ENCODE peak calls at places on chromosomes 7 and 10, in four cellular contexts. One of them, this sample, is unnamed. For H3K4me1 and H3K27me3, the result is how much of the 10 kb centered on the place peaks cover.

GRCh38 chr10:71132321-71132810 is 80.0 kb upstream of the UNC5B start:
- DNase-seq in CD8-positive, alpha-beta T cell: no peak
- DNase-seq in endothelial cell of umbilical vein: no peak
- DNase-seq in H1: no peak
- DNase-seq in this sample: no peak

GRCh38 chr7:5567810-5568209 is 144.2 kb upstream of the TNRC18 start:
- DNase-seq in CD8-positive, alpha-beta T cell: no peak
- DNase-seq in endothelial cell of umbilical vein: no peak
- DNase-seq in H1: no peak
- DNase-seq in this sample: no peak

GRCh38 chr10:24957624-24958435 is 5.4 kb upstream of the PRTFDC1 start:
- DNase-seq in H1: no peak
- DNase-seq in endothelial cell of umbilical vein: peak
- DNase-seq in CD8-positive, alpha-beta T cell: no peak
- DNase-seq in this sample: no peak

GRCh38 chr7:158695726-158696452 is 8.7 kb downstream of the NCAPG2 start:
- DNase-seq in H1: no peak
- DNase-seq in CD8-positive, alpha-beta T cell: no peak
- DNase-seq in endothelial cell of umbilical vein: peak
- DNase-seq in this sample: no peak

GRCh38 chr7:130070900-130071622 is 727 bp downstream of the KLHDC10 start:
- DNase-seq in CD8-positive, alpha-beta T cell: no peak
- DNase-seq in H1: no peak
- DNase-seq in endothelial cell of umbilical vein: peak
- DNase-seq in this sample: no peak

GRCh38 chr10:80713398-80713928 is 175.8 kb downstream of the SH2D4B start:
- DNase-seq in endothelial cell of umbilical vein: no peak
- DNase-seq in CD8-positive, alpha-beta T cell: no peak
- DNase-seq in H1: no peak
- DNase-seq in this sample: no peak

GRCh38 chr7:95317546-95317945 is 6.8 kb downstream of the PON1 start:
- DNase-seq in CD8-positive, alpha-beta T cell: no peak
- DNase-seq in H1: no peak
- DNase-seq in endothelial cell of umbilical vein: no peak
- DNase-seq in this sample: no peak

GRCh38 chr10:89954787-89955566 is 253.6 kb downstream of the KIF20B start:
- DNase-seq in CD8-positive, alpha-beta T cell: no peak
- DNase-seq in H1: no peak
- DNase-seq in endothelial cell of umbilical vein: peak
- DNase-seq in this sample: no peak

GRCh38 chr7:1394371-1394770 is 64.9 kb downstream of the MICALL2 start:
- DNase-seq in CD8-positive, alpha-beta T cell: no peak
- DNase-seq in endothelial cell of umbilical vein: no peak
- DNase-seq in H1: no peak
- DNase-seq in this sample: no peak

GRCh38 chr10:30111340-30111980 is 52.1 kb upstream of the JCAD start:
- DNase-seq in endothelial cell of umbilical vein: peak
- DNase-seq in CD8-positive, alpha-beta T cell: no peak
- DNase-seq in H1: no peak
- DNase-seq in this sample: no peak

GRCh38 chr10:114337510-114338462 is 66.5 kb downstream of the AFAP1L2 start:
- DNase-seq in CD8-positive, alpha-beta T cell: no peak
- DNase-seq in endothelial cell of umbilical vein: no peak
- DNase-seq in H1: peak
- DNase-seq in this sample: no peak

GRCh38 chr7:17546206-17546998 is 247.9 kb downstream of the AHR start:
- DNase-seq in endothelial cell of umbilical vein: peak
- DNase-seq in H1: no peak
- DNase-seq in CD8-positive, alpha-beta T cell: no peak
- DNase-seq in this sample: no peak

GRCh38 chr7:50560865-50561351 is 4.3 kb downstream of the DDC start:
- DNase-seq in H1: no peak
- DNase-seq in endothelial cell of umbilical vein: no peak
- DNase-seq in CD8-positive, alpha-beta T cell: no peak
- DNase-seq in this sample: no peak

GRCh38 chr7:100248483-100248882 is 28.7 kb downstream of the PVRIG start:
- DNase-seq in H1: no peak
- DNase-seq in CD8-positive, alpha-beta T cell: no peak
- DNase-seq in endothelial cell of umbilical vein: no peak
- DNase-seq in this sample: no peak

GRCh38 chr7:2478387-2478760 is 2.2 kb upstream of the GRIFIN start:
- DNase-seq in H1: no peak
- DNase-seq in endothelial cell of umbilical vein: no peak
- DNase-seq in CD8-positive, alpha-beta T cell: no peak
- DNase-seq in this sample: no peak

GRCh38 chr7:133602291-133602690 is 349.4 kb downstream of the EXOC4 start:
- DNase-seq in CD8-positive, alpha-beta T cell: no peak
- DNase-seq in endothelial cell of umbilical vein: peak
- DNase-seq in H1: no peak
- DNase-seq in this sample: no peak

GRCh38 chr7:150381096-150381495 is 2.0 kb downstream of the ZNF775 start:
- DNase-seq in H1: no peak
- DNase-seq in endothelial cell of umbilical vein: no peak
- DNase-seq in CD8-positive, alpha-beta T cell: no peak
- DNase-seq in this sample: no peak
- H3K4me1 ChIP-seq in H1: under half
- H3K4me1 ChIP-seq in endothelial cell of umbilical vein: under half
- H3K4me1 ChIP-seq in CD8-positive, alpha-beta T cell: under half
- H3K4me1 ChIP-seq in this sample: under half

GRCh38 chr7:86534641-86535040 is 109.1 kb upstream of the GRM3 start:
- DNase-seq in H1: no peak
- DNase-seq in endothelial cell of umbilical vein: no peak
- DNase-seq in CD8-positive, alpha-beta T cell: no peak
- DNase-seq in this sample: no peak
- H3K27me3 ChIP-seq in H1: under half
- H3K27me3 ChIP-seq in endothelial cell of umbilical vein: under half
- H3K27me3 ChIP-seq in CD8-positive, alpha-beta T cell: under half
- H3K27me3 ChIP-seq in this sample: under half

DNA sequence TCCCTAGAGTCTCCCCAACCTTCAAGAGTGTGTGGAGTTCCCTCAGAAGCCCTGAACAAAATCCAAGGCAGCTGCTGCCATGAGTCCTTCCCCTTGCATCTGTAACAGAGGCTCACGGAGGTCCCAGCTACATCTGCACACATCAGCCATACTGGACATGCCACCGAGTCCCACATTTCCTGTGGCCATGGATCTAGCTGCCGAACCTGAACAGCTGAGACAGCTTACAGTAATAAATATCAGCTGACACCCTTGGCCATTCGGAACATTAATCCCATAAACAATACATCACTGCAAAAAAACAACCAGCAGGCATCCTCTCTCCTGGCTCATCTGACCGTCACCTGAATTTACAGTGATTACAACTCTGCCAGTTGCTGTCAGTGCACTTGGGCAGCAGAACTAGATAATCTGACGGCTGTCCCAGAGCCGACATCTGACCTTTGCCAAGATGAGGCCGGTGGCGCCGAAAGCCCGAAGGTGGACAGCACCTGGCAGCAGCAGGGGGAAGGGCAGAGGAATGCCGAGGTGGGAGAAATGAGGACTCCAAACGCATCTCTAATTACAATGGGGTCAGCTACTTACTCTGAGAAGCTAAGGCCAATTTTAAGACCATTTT is 33.6 kb downstream of the TRIM8 start:
- DNase-seq in H1: no peak
- DNase-seq in CD8-positive, alpha-beta T cell: no peak
- DNase-seq in endothelial cell of umbilical vein: no peak
- DNase-seq in this sample: no peak
- H3K27ac ChIP-seq in H1: no peak
- H3K27ac ChIP-seq in CD8-positive, alpha-beta T cell: no peak
- H3K27ac ChIP-seq in endothelial cell of umbilical vein: no peak
- H3K27ac ChIP-seq in this sample: no peak

DNA sequence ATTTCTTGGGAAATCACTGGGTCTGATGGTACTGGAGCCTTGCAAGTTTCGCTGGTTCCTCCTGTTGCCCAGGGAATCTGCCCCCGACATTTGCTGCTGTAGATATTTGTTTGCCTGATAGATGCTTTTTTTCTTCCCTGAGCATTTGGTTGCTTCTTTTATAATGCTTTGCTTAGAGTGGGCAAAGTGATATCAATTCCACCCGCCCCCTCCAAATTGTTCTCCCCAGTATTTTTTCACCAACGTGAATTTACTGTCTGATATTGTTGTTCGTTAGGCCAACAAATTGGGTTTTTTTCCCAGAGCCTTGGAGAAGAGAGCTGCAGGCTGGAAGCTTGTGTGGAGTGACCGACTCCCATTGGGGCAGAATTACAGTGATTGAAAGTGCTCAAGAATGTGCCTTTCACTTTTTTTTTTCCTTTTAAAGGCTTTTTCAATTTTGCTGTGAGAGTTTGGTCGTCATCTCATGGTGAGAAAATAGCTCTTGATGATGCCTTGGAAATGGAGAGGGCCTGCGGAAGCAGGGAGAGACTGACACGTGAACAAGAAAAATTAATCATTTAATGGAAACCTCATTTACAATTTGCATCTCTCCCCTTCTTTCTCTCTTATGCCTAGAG is 2.5 kb downstream of the GRK5 start:
- DNase-seq in H1: no peak
- DNase-seq in CD8-positive, alpha-beta T cell: no peak
- DNase-seq in endothelial cell of umbilical vein: peak
- DNase-seq in this sample: no peak
- H3K4me1 ChIP-seq in H1: under half
- H3K4me1 ChIP-seq in CD8-positive, alpha-beta T cell: half or more
- H3K4me1 ChIP-seq in endothelial cell of umbilical vein: under half
- H3K4me1 ChIP-seq in this sample: under half

GRCh38 chr10:22318772-22319171 is 2.1 kb upstream of the BMI1 start:
- DNase-seq in CD8-positive, alpha-beta T cell: no peak
- DNase-seq in endothelial cell of umbilical vein: no peak
- DNase-seq in H1: no peak
- DNase-seq in this sample: no peak
- H3K27me3 ChIP-seq in CD8-positive, alpha-beta T cell: under half
- H3K27me3 ChIP-seq in endothelial cell of umbilical vein: under half
- H3K27me3 ChIP-seq in H1: under half
- H3K27me3 ChIP-seq in this sample: under half

GRCh38 chr7:70585071-70585470 is 546.9 kb upstream of the GALNT17 start:
- DNase-seq in endothelial cell of umbilical vein: no peak
- DNase-seq in H1: peak
- DNase-seq in CD8-positive, alpha-beta T cell: no peak
- DNase-seq in this sample: no peak

GRCh38 chr7:70582921-70583895 is 548.7 kb upstream of the GALNT17 start:
- DNase-seq in CD8-positive, alpha-beta T cell: no peak
- DNase-seq in H1: peak
- DNase-seq in endothelial cell of umbilical vein: no peak
- DNase-seq in this sample: no peak

GRCh38 chr7:70587739-70588138 is 544.2 kb upstream of the GALNT17 start:
- DNase-seq in CD8-positive, alpha-beta T cell: no peak
- DNase-seq in H1: no peak
- DNase-seq in endothelial cell of umbilical vein: no peak
- DNase-seq in this sample: no peak

GRCh38 chr7:70586822-70587221 is 545.1 kb upstream of the GALNT17 start:
- DNase-seq in CD8-positive, alpha-beta T cell: no peak
- DNase-seq in H1: no peak
- DNase-seq in endothelial cell of umbilical vein: no peak
- DNase-seq in this sample: no peak

GRCh38 chr7:70583965-70584883 is 547.7 kb upstream of the GALNT17 start:
- DNase-seq in CD8-positive, alpha-beta T cell: no peak
- DNase-seq in endothelial cell of umbilical vein: no peak
- DNase-seq in H1: no peak
- DNase-seq in this sample: no peak
- H3K27ac ChIP-seq in CD8-positive, alpha-beta T cell: no peak
- H3K27ac ChIP-seq in endothelial cell of umbilical vein: no peak
- H3K27ac ChIP-seq in H1: no peak
- H3K27ac ChIP-seq in this sample: no peak

GRCh38 chr10:74035324-74035723 is 37.4 kb downstream of the VCL start:
- DNase-seq in H1: no peak
- DNase-seq in CD8-positive, alpha-beta T cell: no peak
- DNase-seq in endothelial cell of umbilical vein: peak
- DNase-seq in this sample: no peak
- H3K4me1 ChIP-seq in H1: under half
- H3K4me1 ChIP-seq in CD8-positive, alpha-beta T cell: under half
- H3K4me1 ChIP-seq in endothelial cell of umbilical vein: under half
- H3K4me1 ChIP-seq in this sample: under half